ENCODE peak calls at places on chromosomes 1 and 21, in seven cellular contexts. L, G, C, A, E, V and T are unnamed samples.

GRCh38 chr1:4175566-4176405 is 275.7 kb upstream of the C1orf174 start:
- DNase-seq in V (no peak), G (no peak), A (no peak), L (no peak), E (no peak), C (no peak), T (no peak)

GRCh38 chr1:234975941-234976871 is 152.4 kb downstream of the TOMM20 start:
- DNase-seq in L (no peak), G (no peak), C (no peak), V (no peak), A (no peak), E (no peak), T (no peak)

GRCh38 chr1:35568975-35569395 is 4.1 kb upstream of the TFAP2E start:
- DNase-seq in E (peak), A (peak), V (peak), G (no peak), C (peak), L (peak), T (peak)

GRCh38 chr1:109878531-109878930 is 32.1 kb upstream of the CSF1 start:
- DNase-seq in C (no peak), E (no peak), A (no peak), L (no peak), G (no peak), V (no peak), T (no peak)

GRCh38 chr1:234605983-234606730 is 3.8 kb downstream of the IRF2BP2 start:
- DNase-seq in V (peak), C (no peak), G (no peak), A (peak), E (no peak), L (peak), T (peak)

GRCh38 chr21:28473530-28474225 is 519.0 kb downstream of the LTN1 start:
- DNase-seq in G (no peak), C (no peak), V (no peak), L (peak), A (no peak), E (no peak), T (no peak)

GRCh38 chr1:157682710-157683437 is 17.7 kb downstream of the FCRL3 start:
- DNase-seq in V (no peak), E (no peak), L (no peak), G (no peak), C (no peak), A (no peak), T (no peak)

GRCh38 chr1:156906206-156906910 is 12.8 kb downstream of the PEAR1 start:
- DNase-seq in V (no peak), C (no peak), E (no peak), L (no peak), A (no peak), G (no peak), T (no peak)

GRCh38 chr1:26360051-26360806 is 6.3 kb upstream of the CRYBG2 start:
- DNase-seq in C (no peak), G (no peak), E (peak), A (no peak), L (no peak), V (no peak), T (no peak)

GRCh38 chr1:81699234-81699633 is 101.5 kb upstream of the ADGRL2 start:
- DNase-seq in L (peak), V (no peak), C (no peak), A (no peak), G (no peak), E (peak), T (peak)

GRCh38 chr1:60068393-60069045 is 5.1 kb downstream of the C1orf87 start:
- DNase-seq in G (no peak), L (peak), C (no peak), E (no peak), V (no peak), A (no peak), T (no peak)

GRCh38 chr21:33611006-33611744 is 22.7 kb upstream of the DONSON start:
- DNase-seq in L (no peak), G (no peak), A (no peak), C (no peak), E (no peak), V (no peak), T (no peak)

GRCh38 chr1:211713231-211713630 is 37.8 kb upstream of the NEK2 start:
- DNase-seq in V (no peak), G (no peak), L (peak), E (no peak), A (no peak), C (no peak), T (no peak)

GRCh38 chr1:182861994-182862393 is 22.8 kb downstream of the DHX9 start:
- DNase-seq in V (no peak), E (no peak), G (no peak), L (no peak), A (no peak), C (no peak), T (no peak)

GRCh38 chr1:216314369-216315095 is 108.7 kb downstream of the USH2A start:
- DNase-seq in V (no peak), G (no peak), A (no peak), C (no peak), E (no peak), L (no peak), T (no peak)

GRCh38 chr1:205042911-205043806 is at the start of gene CNTN2:
- DNase-seq in A (no peak), C (peak), G (no peak), L (no peak), E (peak), V (peak), T (peak)

GRCh38 chr1:77825356-77825709 is 45.9 kb downstream of the MIGA1 start:
- DNase-seq in G (no peak), C (no peak), E (peak), A (peak), L (peak), V (peak), T (peak)

GRCh38 chr1:22784317-22784716 is 73.7 kb downstream of the EPHB2 start:
- DNase-seq in E (no peak), L (no peak), A (no peak), G (no peak), C (no peak), V (no peak), T (no peak)

GRCh38 chr21:31850886-31851285 is 21.9 kb upstream of the HUNK start:
- DNase-seq in A (no peak), C (no peak), V (no peak), L (no peak), G (no peak), E (no peak), T (no peak)

GRCh38 chr1:169484683-169485426 is 889 bp downstream of the SLC19A2 start:
- DNase-seq in G (no peak), V (peak), E (peak), A (peak), L (peak), C (no peak), T (peak)

GRCh38 chr1:58717979-58718378 is 18.1 kb upstream of the MYSM1 start:
- DNase-seq in V (no peak), C (no peak), G (no peak), L (no peak), A (no peak), E (no peak), T (no peak)

GRCh38 chr1:181981821-181982220 is 79.7 kb downstream of the ZNF648 start:
- DNase-seq in C (no peak), A (no peak), G (no peak), L (no peak), E (no peak), V (peak), T (no peak)

GRCh38 chr1:209747580-209748262 is 8.1 kb upstream of the TRAF3IP3 start:
- DNase-seq in L (peak), V (no peak), C (peak), A (peak), G (peak), E (peak), T (peak)

GRCh38 chr1:221234821-221235220 is 355.6 kb downstream of the HLX start:
- DNase-seq in E (no peak), V (no peak), C (no peak), G (no peak), A (no peak), L (no peak), T (no peak)

GRCh38 chr1:232438476-232438875 is 191.5 kb downstream of the SIPA1L2 start:
- DNase-seq in A (no peak), G (no peak), V (no peak), E (no peak), C (no peak), L (no peak), T (no peak)

GRCh38 chr1:28928306-28928987 is 14.1 kb downstream of the EPB41 start:
- DNase-seq in C (no peak), A (peak), E (no peak), L (no peak), G (no peak), V (no peak), T (no peak)